ENCODE peak calls at places on chromosomes 3 and 15, in seven cellular contexts. One of them, this sample, is unnamed.

GRCh38 chr3:36393563-36393962 is 13.3 kb downstream of the STAC start:
- DNase-seq in CD8-positive, alpha-beta T cell: no peak
- DNase-seq in HL-60: no peak
- DNase-seq in CD4-positive, alpha-beta T cell: no peak
- DNase-seq in A549: no peak
- DNase-seq in 8988T: no peak
- DNase-seq in Panc1: no peak
- DNase-seq in this sample: no peak

GRCh38 chr3:45596290-45596791 is 1.8 kb downstream of the LIMD1 start:
- DNase-seq in CD8-positive, alpha-beta T cell: no peak
- DNase-seq in HL-60: no peak
- DNase-seq in CD4-positive, alpha-beta T cell: no peak
- DNase-seq in A549: no peak
- DNase-seq in 8988T: no peak
- DNase-seq in Panc1: no peak
- DNase-seq in this sample: no peak

GRCh38 chr3:124791639-124792111 is 61.4 kb downstream of the UMPS start:
- DNase-seq in CD8-positive, alpha-beta T cell: no peak
- DNase-seq in HL-60: no peak
- DNase-seq in CD4-positive, alpha-beta T cell: no peak
- DNase-seq in A549: no peak
- DNase-seq in 8988T: no peak
- DNase-seq in Panc1: no peak
- DNase-seq in this sample: no peak

GRCh38 chr15:77599357-77599756 is 33.4 kb downstream of the LINGO1 start:
- DNase-seq in CD8-positive, alpha-beta T cell: no peak
- DNase-seq in HL-60: no peak
- DNase-seq in CD4-positive, alpha-beta T cell: no peak
- DNase-seq in A549: no peak
- DNase-seq in 8988T: no peak
- DNase-seq in Panc1: no peak
- DNase-seq in this sample: no peak

GRCh38 chr3:138332472-138333073 is 2.9 kb upstream of the NME9 start:
- DNase-seq in CD8-positive, alpha-beta T cell: no peak
- DNase-seq in HL-60: no peak
- DNase-seq in CD4-positive, alpha-beta T cell: no peak
- DNase-seq in A549: peak
- DNase-seq in 8988T: no peak
- DNase-seq in Panc1: peak
- DNase-seq in this sample: no peak

GRCh38 chr3:64915778-64916177 is 228.0 kb upstream of the ADAMTS9 start:
- DNase-seq in CD8-positive, alpha-beta T cell: no peak
- DNase-seq in HL-60: no peak
- DNase-seq in CD4-positive, alpha-beta T cell: no peak
- DNase-seq in A549: no peak
- DNase-seq in 8988T: no peak
- DNase-seq in Panc1: no peak
- DNase-seq in this sample: no peak

GRCh38 chr15:92069308-92070244 is 216.1 kb downstream of the SLCO3A1 start:
- DNase-seq in CD8-positive, alpha-beta T cell: peak
- DNase-seq in HL-60: peak
- DNase-seq in CD4-positive, alpha-beta T cell: peak
- DNase-seq in A549: peak
- DNase-seq in 8988T: no peak
- DNase-seq in Panc1: no peak
- DNase-seq in this sample: no peak

GRCh38 chr15:50051811-50052419 is 67.1 kb downstream of the ATP8B4 start:
- DNase-seq in CD8-positive, alpha-beta T cell: no peak
- DNase-seq in HL-60: peak
- DNase-seq in CD4-positive, alpha-beta T cell: no peak
- DNase-seq in A549: peak
- DNase-seq in 8988T: no peak
- DNase-seq in Panc1: peak
- DNase-seq in this sample: no peak

GRCh38 chr15:87348746-87349145 is 907.8 kb downstream of the NTRK3 start:
- DNase-seq in CD8-positive, alpha-beta T cell: no peak
- DNase-seq in HL-60: no peak
- DNase-seq in CD4-positive, alpha-beta T cell: no peak
- DNase-seq in A549: peak
- DNase-seq in 8988T: no peak
- DNase-seq in Panc1: no peak
- DNase-seq in this sample: no peak

GRCh38 chr3:100107227-100107626 is 7.1 kb downstream of the FILIP1L start:
- DNase-seq in CD8-positive, alpha-beta T cell: no peak
- DNase-seq in HL-60: no peak
- DNase-seq in CD4-positive, alpha-beta T cell: no peak
- DNase-seq in A549: no peak
- DNase-seq in 8988T: no peak
- DNase-seq in Panc1: no peak
- DNase-seq in this sample: no peak

GRCh38 chr3:126745760-126746394 is 41.8 kb downstream of the CHCHD6 start:
- DNase-seq in CD8-positive, alpha-beta T cell: no peak
- DNase-seq in HL-60: no peak
- DNase-seq in CD4-positive, alpha-beta T cell: no peak
- DNase-seq in A549: peak
- DNase-seq in 8988T: no peak
- DNase-seq in Panc1: no peak
- DNase-seq in this sample: no peak

This sample was measured in CMK.